ENCODE peak calls at places on chromosomes 2 and 18, in nine cellular contexts. O is mammary epithelial cell; Y is CD8-positive, alpha-beta T cell; I is sigmoid colon; X is lower lobe of right lung; C is breast epithelium; Z is testis; E is foreskin fibroblast; U is HFF-Myc. A is an unnamed sample.

GRCh38 chr2:43078781-43079755 is 147.3 kb downstream of the ZFP36L2 start:
- DNase-seq in O (no peak), Y (no peak), I (no peak), X (no peak), C (no peak), Z (no peak), E (peak), U (no peak), A (no peak)

GRCh38 chr2:230472619-230473018 is 56.6 kb downstream of the SP100 start:
- DNase-seq in O (peak), Y (peak), I (no peak), X (no peak), C (no peak), Z (no peak), E (peak), U (no peak), A (peak)

GRCh38 chr2:203225423-203226039 is 13.3 kb upstream of the CYP20A1 start:
- DNase-seq in O (peak), Y (peak), I (no peak), X (no peak), C (no peak), Z (no peak), E (no peak), U (no peak), A (no peak)

GRCh38 chr18:2197945-2198344 is 373.4 kb downstream of the METTL4 start:
- DNase-seq in O (no peak), Y (no peak), I (no peak), X (no peak), C (no peak), Z (no peak), E (no peak), U (no peak), A (no peak)

GRCh38 chr2:205161156-205161555 is 521.1 kb upstream of the NRP2 start:
- DNase-seq in O (no peak), Y (no peak), I (no peak), X (no peak), C (no peak), Z (no peak), E (no peak), U (no peak), A (no peak)

GRCh38 chr18:2657788-2658458 is 2.4 kb downstream of the SMCHD1 start:
- DNase-seq in O (peak), Y (no peak), I (no peak), X (no peak), C (no peak), Z (no peak), E (peak), U (peak), A (peak)

GRCh38 chr18:28802546-28802945 is 625.6 kb upstream of the CDH2 start:
- DNase-seq in O (no peak), Y (no peak), I (no peak), X (no peak), C (no peak), Z (no peak), E (peak), U (peak), A (no peak)

GRCh38 chr2:105541189-105542050 is 142.6 kb upstream of the FHL2 start:
- DNase-seq in O (peak), Y (no peak), I (no peak), X (no peak), C (no peak), Z (no peak), E (no peak), U (no peak), A (no peak)

GRCh38 chr18:7358989-7359726 is 128.3 kb downstream of the LRRC30 start:
- DNase-seq in O (no peak), Y (no peak), I (no peak), X (no peak), C (no peak), Z (peak), E (no peak), U (no peak), A (no peak)

GRCh38 chr2:188199716-188200128 is 92.0 kb upstream of the GULP1 start:
- DNase-seq in O (peak), Y (no peak), I (no peak), X (no peak), C (no peak), Z (no peak), E (peak), U (peak), A (peak)

GRCh38 chr2:47657886-47658577 is 124.9 kb upstream of the MSH6 start:
- DNase-seq in O (no peak), Y (no peak), I (no peak), X (no peak), C (no peak), Z (no peak), E (no peak), U (no peak), A (no peak)

GRCh38 chr2:27236136-27236535 is 19.0 kb downstream of the CAD start:
- DNase-seq in O (no peak), Y (no peak), I (peak), X (no peak), C (no peak), Z (no peak), E (no peak), U (no peak), A (no peak)

GRCh38 chr2:9660154-9660553 is 29.4 kb upstream of the YWHAQ start:
- DNase-seq in O (no peak), Y (no peak), I (no peak), X (no peak), C (no peak), Z (no peak), E (no peak), U (no peak), A (no peak)

GRCh38 chr18:58768293-58768974 is 96.2 kb upstream of the ZNF532 start:
- DNase-seq in O (peak), Y (peak), I (peak), X (peak), C (peak), Z (peak), E (peak), U (no peak), A (no peak)

GRCh38 chr2:221283896-221284295 is 288.2 kb downstream of the EPHA4 start:
- DNase-seq in O (no peak), Y (no peak), I (no peak), X (no peak), C (no peak), Z (no peak), E (no peak), U (no peak), A (peak)

GRCh38 chr2:144426981-144427479 is 92.9 kb downstream of the ZEB2 start:
- DNase-seq in O (peak), Y (no peak), I (no peak), X (no peak), C (no peak), Z (peak), E (peak), U (no peak), A (peak)

GRCh38 chr2:44833123-44834069 is 108.1 kb upstream of the SIX3 start:
- DNase-seq in O (peak), Y (no peak), I (no peak), X (no peak), C (no peak), Z (peak), E (peak), U (peak), A (no peak)

GRCh38 chr2:237743561-237744269 is 54.9 kb upstream of the RBM44 start:
- DNase-seq in O (peak), Y (no peak), I (no peak), X (no peak), C (no peak), Z (no peak), E (no peak), U (no peak), A (no peak)

GRCh38 chr2:43676322-43677050 is at the start of gene C1GALT1C1L:
- DNase-seq in O (peak), Y (peak), I (peak), X (peak), C (peak), Z (peak), E (peak), U (peak), A (peak)

GRCh38 chr2:1675633-1676032 is 68.7 kb downstream of the PXDN start:
- DNase-seq in O (peak), Y (no peak), I (peak), X (peak), C (no peak), Z (peak), E (peak), U (peak), A (peak)

GRCh38 chr2:230913406-230913805 is 11.6 kb downstream of the GPR55 start:
- DNase-seq in O (no peak), Y (no peak), I (peak), X (peak), C (no peak), Z (no peak), E (no peak), U (no peak), A (no peak)

GRCh38 chr2:113858764-113859163 is 31.1 kb upstream of the ACTR3 start:
- DNase-seq in O (peak), Y (no peak), I (no peak), X (no peak), C (no peak), Z (no peak), E (peak), U (peak), A (peak)

GRCh38 chr2:5782103-5782502 is 89.9 kb downstream of the SOX11 start:
- DNase-seq in O (no peak), Y (no peak), I (no peak), X (no peak), C (no peak), Z (no peak), E (no peak), U (no peak), A (no peak)

GRCh38 chr18:24026457-24026856 is 11.9 kb downstream of the TTC39C start:
- DNase-seq in O (peak), Y (no peak), I (no peak), X (no peak), C (no peak), Z (no peak), E (no peak), U (no peak), A (no peak)

GRCh38 chr2:27179344-27180000 is 30.7 kb downstream of the TCF23 start:
- DNase-seq in O (no peak), Y (no peak), I (no peak), X (no peak), C (no peak), Z (no peak), E (no peak), U (no peak), A (no peak)

GRCh38 chr2:96529376-96530143 is 7.0 kb upstream of the ARID5A start:
- DNase-seq in O (no peak), Y (no peak), I (peak), X (no peak), C (no peak), Z (no peak), E (no peak), U (no peak), A (no peak)

GRCh38 chr2:203500297-203500696 is 34.8 kb downstream of the RAPH1 start:
- DNase-seq in O (no peak), Y (no peak), I (no peak), X (no peak), C (no peak), Z (no peak), E (no peak), U (no peak), A (no peak)

GRCh38 chr2:174681983-174682577 is 82.2 kb downstream of the CHRNA1 start:
- DNase-seq in O (no peak), Y (peak), I (peak), X (peak), C (no peak), Z (peak), E (no peak), U (no peak), A (no peak)
- H3K4me3 ChIP-seq in O (peak), Y (peak), I (peak), X (peak), C (peak), Z (peak), E (peak), U (peak), A (peak)

DNA sequence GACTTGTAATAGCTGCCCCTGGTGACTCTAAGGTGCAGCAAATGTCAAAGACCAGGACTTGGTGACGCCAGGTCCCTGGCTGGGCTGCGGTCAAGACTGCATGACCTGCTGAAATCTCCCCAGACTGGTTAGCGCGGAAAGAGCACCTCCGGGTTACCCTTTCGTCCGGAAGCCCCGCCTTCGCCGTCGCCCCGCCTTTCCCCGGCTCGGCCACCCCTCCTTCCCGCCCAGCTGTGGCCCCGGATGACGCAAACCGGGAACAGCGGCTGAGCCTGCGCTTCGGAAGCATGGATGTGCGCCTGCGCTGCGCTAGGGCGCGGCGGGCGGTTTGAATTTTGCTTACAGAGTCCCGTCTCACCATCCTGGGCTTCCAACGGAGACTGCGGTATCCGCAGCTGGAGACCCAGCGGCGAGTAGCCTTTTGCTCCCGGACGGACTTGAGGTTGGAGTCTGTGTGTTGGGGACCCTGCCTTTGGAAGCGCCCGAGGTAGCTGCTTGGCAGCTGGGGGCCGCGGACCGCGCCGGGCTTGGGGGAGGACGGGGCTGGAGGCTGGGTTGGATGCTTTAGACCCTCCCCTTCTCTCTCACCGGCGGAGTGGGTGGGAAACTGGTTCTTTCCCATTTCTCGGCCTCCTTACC is at the start of gene SKA1:
- DNase-seq in O (peak), Y (peak), I (peak), X (peak), C (peak), Z (peak), E (peak), U (peak), A (peak)
- H3K4me3 ChIP-seq in O (peak), Y (peak), I (peak), X (peak), C (peak), Z (peak), E (peak), U (peak), A (peak)

DNA sequence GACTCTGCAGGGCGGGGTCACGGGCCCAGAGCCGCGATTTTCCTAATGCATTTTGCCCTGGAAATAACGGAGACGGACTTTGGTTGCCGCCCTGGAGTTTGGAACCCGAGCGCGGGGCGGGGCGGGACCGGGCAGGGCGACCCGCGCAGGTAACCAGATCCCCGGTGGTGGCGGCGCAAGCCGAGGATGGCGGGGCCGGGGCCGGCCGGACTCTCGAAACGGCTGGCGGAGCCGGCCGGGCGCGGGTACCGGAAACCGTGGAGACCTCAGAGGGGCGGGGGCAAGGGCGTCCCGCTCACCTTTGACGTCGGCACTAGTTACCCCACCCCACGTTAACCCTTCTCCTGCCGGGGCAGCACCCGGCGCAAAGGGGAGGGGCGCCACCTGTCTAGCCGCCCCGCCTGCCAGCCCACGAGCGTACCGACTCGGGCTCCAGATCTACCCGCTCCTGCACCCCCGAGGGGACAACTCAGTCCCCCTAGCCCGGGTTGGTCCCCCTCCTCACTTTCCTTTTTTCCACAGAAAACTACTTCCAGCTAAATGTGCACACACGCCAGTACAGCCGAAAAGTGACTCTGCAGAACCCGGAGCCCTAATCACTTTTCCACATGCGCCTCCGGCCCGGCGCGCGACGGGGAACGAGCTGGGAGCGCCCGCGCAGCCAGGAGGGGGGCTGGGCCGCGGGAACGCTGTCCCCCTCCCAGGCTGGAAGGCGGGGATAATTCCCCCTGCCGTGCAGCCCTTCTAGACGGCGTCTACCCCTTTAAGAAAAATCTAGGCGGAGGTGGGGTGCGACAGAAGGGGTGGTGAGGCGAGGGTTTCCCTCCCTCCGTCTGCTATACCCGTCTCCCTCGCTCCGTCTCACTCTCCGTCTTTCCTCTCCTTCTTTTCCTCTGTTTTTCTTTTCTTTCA is 2.7 kb downstream of the CYP26B1 start:
- DNase-seq in O (peak), Y (no peak), I (peak), X (no peak), C (no peak), Z (peak), E (no peak), U (no peak), A (no peak)
- H3K4me3 ChIP-seq in O (peak), Y (peak), I (peak), X (peak), C (peak), Z (peak), E (peak), U (peak), A (peak)

GRCh38 chr2:152395132-152396024 is 60.4 kb downstream of the FMNL2 start:
- DNase-seq in O (no peak), Y (no peak), I (no peak), X (no peak), C (no peak), Z (no peak), E (peak), U (no peak), A (no peak)

GRCh38 chr2:152399003-152399402 is 64.0 kb downstream of the FMNL2 start:
- DNase-seq in O (no peak), Y (no peak), I (no peak), X (no peak), C (no peak), Z (no peak), E (no peak), U (no peak), A (no peak)

GRCh38 chr2:152396763-152397162 is 61.8 kb downstream of the FMNL2 start:
- DNase-seq in O (no peak), Y (no peak), I (no peak), X (no peak), C (no peak), Z (no peak), E (no peak), U (no peak), A (no peak)

GRCh38 chr2:152393377-152393776 is 58.4 kb downstream of the FMNL2 start:
- DNase-seq in O (no peak), Y (no peak), I (no peak), X (no peak), C (no peak), Z (no peak), E (no peak), U (no peak), A (no peak)

DNA sequence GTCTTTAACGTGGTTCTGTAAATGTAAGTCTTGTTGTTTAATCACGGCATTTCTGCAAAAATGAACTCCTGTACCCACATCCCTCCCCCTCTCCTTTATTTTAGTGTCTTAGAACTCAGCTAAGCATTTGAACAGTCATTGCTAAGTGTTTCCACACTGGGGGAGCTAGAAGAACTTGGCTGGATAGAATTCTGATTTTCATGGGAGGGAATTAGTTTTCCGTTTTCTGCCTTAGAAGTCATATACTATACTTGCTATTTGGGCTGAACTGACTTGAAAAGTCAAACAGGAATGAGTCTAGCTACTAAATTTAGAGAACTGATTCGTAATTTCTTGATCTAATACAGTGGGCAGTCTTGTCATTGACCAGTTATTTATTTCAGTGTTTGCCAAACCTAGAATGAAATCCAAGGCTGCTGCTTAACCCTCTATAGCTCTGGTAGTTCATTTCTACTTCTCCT is 61.1 kb downstream of the FMNL2 start:
- DNase-seq in O (no peak), Y (no peak), I (no peak), X (no peak), C (no peak), Z (no peak), E (no peak), U (no peak), A (no peak)
- H3K4me3 ChIP-seq in O (no peak), Y (no peak), I (peak), X (peak), C (peak), Z (no peak), E (peak), U (no peak), A (no peak)

DNA sequence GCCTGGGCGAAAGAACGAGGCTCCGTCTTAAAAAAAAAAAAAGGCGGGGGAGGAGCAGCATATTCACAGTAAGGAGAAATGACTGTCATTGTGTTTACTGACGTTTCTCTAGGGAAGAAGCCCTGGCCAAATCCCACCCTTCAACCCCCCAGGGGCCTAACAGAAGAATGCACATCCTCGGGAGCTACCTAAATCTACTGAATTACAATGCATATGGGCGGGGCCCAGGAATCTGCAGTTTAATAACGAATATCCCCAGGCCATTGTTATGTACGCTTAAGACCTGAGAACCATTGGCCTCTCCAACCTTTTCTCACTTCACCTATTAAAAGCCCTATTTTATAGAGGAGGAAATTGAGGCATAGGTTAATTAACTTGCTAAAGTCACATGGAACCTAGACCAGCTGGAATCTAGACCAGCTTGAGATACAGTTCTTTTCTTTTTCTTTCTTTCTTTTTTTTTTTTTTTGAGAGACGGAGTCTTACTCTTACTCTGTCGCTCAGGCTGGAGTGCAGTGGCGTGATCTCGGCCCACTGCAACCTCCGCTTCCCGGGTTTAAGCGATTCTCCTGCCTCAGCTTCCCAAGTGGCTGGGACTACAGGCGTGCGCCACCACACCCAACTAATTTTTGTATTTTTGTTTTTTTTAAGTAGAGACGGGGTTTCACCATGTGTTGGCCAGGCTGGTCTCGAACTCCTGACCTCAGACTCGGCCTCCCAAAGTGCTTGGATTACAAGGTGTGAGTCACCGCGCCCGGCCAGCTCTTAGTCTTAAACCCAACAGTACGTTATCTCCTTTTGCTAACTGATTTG is 708 bp upstream of the RIF1 start:
- DNase-seq in O (no peak), Y (no peak), I (no peak), X (no peak), C (no peak), Z (no peak), E (no peak), U (no peak), A (no peak)
- H3K4me3 ChIP-seq in O (no peak), Y (peak), I (peak), X (peak), C (peak), Z (peak), E (peak), U (peak), A (peak)

DNA sequence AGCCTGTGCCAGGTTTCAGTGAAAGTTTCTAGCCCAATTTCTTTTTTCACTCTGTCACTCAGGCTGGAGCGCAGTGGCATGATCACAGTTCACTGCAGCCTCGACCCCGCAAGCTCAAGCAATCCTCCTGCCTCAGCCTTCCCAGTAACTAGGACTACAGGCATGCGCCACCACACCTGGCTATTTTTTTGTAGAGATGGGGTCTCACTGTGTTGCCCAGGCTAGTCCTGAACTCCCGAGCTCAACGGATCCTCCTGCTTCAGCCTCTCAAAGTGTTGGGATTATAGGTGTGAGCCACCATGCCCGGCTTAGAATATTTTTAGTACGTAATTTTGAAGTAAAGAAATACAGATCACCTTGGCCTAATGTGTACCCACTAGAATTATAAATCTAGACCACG is 87.1 kb downstream of the GORASP2 start:
- DNase-seq in O (no peak), Y (no peak), I (no peak), X (no peak), C (no peak), Z (no peak), E (no peak), U (no peak), A (no peak)
- H3K4me3 ChIP-seq in O (no peak), Y (no peak), I (no peak), X (no peak), C (no peak), Z (no peak), E (no peak), U (no peak), A (no peak)